ENCODE peak calls at places on chromosomes 12 and 14, in five cellular contexts. One of them, this sample, is unnamed.

GRCh38 chr12:2053675-2054070 is 886 bp downstream of the CACNA1C start:
- DNase-seq in upper lobe of right lung: no peak
- DNase-seq in psoas muscle: peak
- DNase-seq in effector memory CD4-positive, alpha-beta T cell: no peak
- DNase-seq in A549: no peak
- DNase-seq in this sample: no peak

GRCh38 chr12:88163371-88163770 is 21.3 kb downstream of the TMTC3 start:
- DNase-seq in A549: no peak
- DNase-seq in effector memory CD4-positive, alpha-beta T cell: no peak
- DNase-seq in psoas muscle: no peak
- DNase-seq in upper lobe of right lung: no peak
- DNase-seq in this sample: no peak

GRCh38 chr12:120849765-120850164 is 54.4 kb downstream of the SPPL3 start:
- DNase-seq in upper lobe of right lung: no peak
- DNase-seq in effector memory CD4-positive, alpha-beta T cell: no peak
- DNase-seq in psoas muscle: no peak
- DNase-seq in A549: peak
- DNase-seq in this sample: no peak

GRCh38 chr14:75979641-75980422 is 2.0 kb downstream of the TGFB3 start:
- DNase-seq in A549: no peak
- DNase-seq in upper lobe of right lung: no peak
- DNase-seq in effector memory CD4-positive, alpha-beta T cell: no peak
- DNase-seq in psoas muscle: peak
- DNase-seq in this sample: no peak

GRCh38 chr14:89973234-89973823 is 17.6 kb downstream of the TDP1 start:
- DNase-seq in effector memory CD4-positive, alpha-beta T cell: no peak
- DNase-seq in A549: peak
- DNase-seq in psoas muscle: peak
- DNase-seq in upper lobe of right lung: no peak
- DNase-seq in this sample: peak

GRCh38 chr12:64404470-64405446 is 566 bp downstream of the XPOT start:
- DNase-seq in effector memory CD4-positive, alpha-beta T cell: peak
- DNase-seq in A549: peak
- DNase-seq in upper lobe of right lung: peak
- DNase-seq in psoas muscle: no peak
- DNase-seq in this sample: peak

GRCh38 chr12:50088577-50089335 is 3.6 kb downstream of the SMARCD1 start:
- DNase-seq in psoas muscle: no peak
- DNase-seq in A549: peak
- DNase-seq in effector memory CD4-positive, alpha-beta T cell: no peak
- DNase-seq in upper lobe of right lung: no peak
- DNase-seq in this sample: peak

GRCh38 chr12:48017496-48017895 is 13.2 kb upstream of the COL2A1 start:
- DNase-seq in effector memory CD4-positive, alpha-beta T cell: no peak
- DNase-seq in A549: no peak
- DNase-seq in upper lobe of right lung: no peak
- DNase-seq in psoas muscle: no peak
- DNase-seq in this sample: no peak

GRCh38 chr14:34750670-34751069 is 36.3 kb upstream of the CFL2 start:
- DNase-seq in upper lobe of right lung: no peak
- DNase-seq in A549: no peak
- DNase-seq in psoas muscle: no peak
- DNase-seq in effector memory CD4-positive, alpha-beta T cell: no peak
- DNase-seq in this sample: no peak

GRCh38 chr14:60161176-60162107 is 3.8 kb downstream of the DHRS7 start:
- DNase-seq in psoas muscle: peak
- DNase-seq in A549: no peak
- DNase-seq in upper lobe of right lung: no peak
- DNase-seq in effector memory CD4-positive, alpha-beta T cell: no peak
- DNase-seq in this sample: no peak

GRCh38 chr14:35242599-35243311 is 49.4 kb upstream of the PSMA6 start:
- DNase-seq in A549: no peak
- DNase-seq in upper lobe of right lung: no peak
- DNase-seq in effector memory CD4-positive, alpha-beta T cell: no peak
- DNase-seq in psoas muscle: no peak
- DNase-seq in this sample: no peak

GRCh38 chr12:7069386-7069785 is 8.9 kb downstream of the C1S start:
- DNase-seq in upper lobe of right lung: no peak
- DNase-seq in A549: no peak
- DNase-seq in psoas muscle: peak
- DNase-seq in effector memory CD4-positive, alpha-beta T cell: no peak
- DNase-seq in this sample: no peak

GRCh38 chr14:30551460-30551859 is 7.5 kb upstream of the G2E3 start:
- DNase-seq in A549: no peak
- DNase-seq in psoas muscle: no peak
- DNase-seq in upper lobe of right lung: no peak
- DNase-seq in effector memory CD4-positive, alpha-beta T cell: no peak
- DNase-seq in this sample: no peak

GRCh38 chr14:71114580-71114979 is 207.3 kb downstream of the PCNX1 start:
- DNase-seq in effector memory CD4-positive, alpha-beta T cell: no peak
- DNase-seq in A549: no peak
- DNase-seq in psoas muscle: no peak
- DNase-seq in upper lobe of right lung: no peak
- DNase-seq in this sample: no peak

GRCh38 chr12:40566246-40566645 is 126.0 kb upstream of the CNTN1 start:
- DNase-seq in A549: no peak
- DNase-seq in psoas muscle: no peak
- DNase-seq in upper lobe of right lung: no peak
- DNase-seq in effector memory CD4-positive, alpha-beta T cell: no peak
- DNase-seq in this sample: no peak

GRCh38 chr12:120404271-120404670 is 33.6 kb upstream of the COX6A1 start:
- DNase-seq in A549: no peak
- DNase-seq in psoas muscle: no peak
- DNase-seq in upper lobe of right lung: no peak
- DNase-seq in effector memory CD4-positive, alpha-beta T cell: no peak
- DNase-seq in this sample: no peak

GRCh38 chr14:23382276-23382675 is 5.4 kb downstream of the CMTM5 start:
- DNase-seq in A549: no peak
- DNase-seq in effector memory CD4-positive, alpha-beta T cell: no peak
- DNase-seq in upper lobe of right lung: no peak
- DNase-seq in psoas muscle: no peak
- DNase-seq in this sample: no peak

GRCh38 chr12:128818065-128819022 is 5.4 kb downstream of the SLC15A4 start:
- DNase-seq in psoas muscle: no peak
- DNase-seq in A549: no peak
- DNase-seq in effector memory CD4-positive, alpha-beta T cell: no peak
- DNase-seq in upper lobe of right lung: no peak
- DNase-seq in this sample: no peak

GRCh38 chr12:16349132-16349463 is 1.7 kb downstream of the MGST1 start:
- DNase-seq in A549: peak
- DNase-seq in effector memory CD4-positive, alpha-beta T cell: no peak
- DNase-seq in upper lobe of right lung: no peak
- DNase-seq in psoas muscle: peak
- DNase-seq in this sample: no peak

GRCh38 chr12:31224768-31225448 is 101.0 kb downstream of the SINHCAF start:
- DNase-seq in A549: no peak
- DNase-seq in effector memory CD4-positive, alpha-beta T cell: no peak
- DNase-seq in psoas muscle: no peak
- DNase-seq in upper lobe of right lung: no peak
- DNase-seq in this sample: no peak

GRCh38 chr14:22852940-22853767 is 16.8 kb downstream of the MMP14 start:
- DNase-seq in A549: peak
- DNase-seq in psoas muscle: peak
- DNase-seq in upper lobe of right lung: peak
- DNase-seq in effector memory CD4-positive, alpha-beta T cell: peak
- DNase-seq in this sample: peak

GRCh38 chr12:96235497-96235826 is 41.3 kb downstream of the ELK3 start:
- DNase-seq in effector memory CD4-positive, alpha-beta T cell: no peak
- DNase-seq in psoas muscle: no peak
- DNase-seq in upper lobe of right lung: no peak
- DNase-seq in A549: no peak
- DNase-seq in this sample: no peak

GRCh38 chr12:72632286-72632685 is 360.1 kb downstream of the TRHDE start:
- DNase-seq in A549: no peak
- DNase-seq in effector memory CD4-positive, alpha-beta T cell: no peak
- DNase-seq in psoas muscle: no peak
- DNase-seq in upper lobe of right lung: no peak
- DNase-seq in this sample: no peak

GRCh38 chr12:68479261-68479581 is 131.5 kb upstream of the RAP1B start:
- DNase-seq in psoas muscle: no peak
- DNase-seq in A549: no peak
- DNase-seq in effector memory CD4-positive, alpha-beta T cell: no peak
- DNase-seq in upper lobe of right lung: no peak
- DNase-seq in this sample: no peak

GRCh38 chr14:103898711-103899110 is 29.5 kb upstream of the TDRD9 start:
- DNase-seq in effector memory CD4-positive, alpha-beta T cell: no peak
- DNase-seq in upper lobe of right lung: no peak
- DNase-seq in A549: no peak
- DNase-seq in psoas muscle: no peak
- DNase-seq in this sample: no peak

GRCh38 chr12:39619660-39620433 is at the start of gene ABCD2:
- DNase-seq in A549: peak
- DNase-seq in effector memory CD4-positive, alpha-beta T cell: peak
- DNase-seq in upper lobe of right lung: peak
- DNase-seq in psoas muscle: peak
- DNase-seq in this sample: no peak

GRCh38 chr14:26527095-26527494 is 70.7 kb downstream of the NOVA1 start:
- DNase-seq in effector memory CD4-positive, alpha-beta T cell: no peak
- DNase-seq in psoas muscle: no peak
- DNase-seq in A549: no peak
- DNase-seq in upper lobe of right lung: no peak
- DNase-seq in this sample: no peak

GRCh38 chr14:26526132-26526531 is 71.7 kb downstream of the NOVA1 start:
- DNase-seq in effector memory CD4-positive, alpha-beta T cell: no peak
- DNase-seq in psoas muscle: no peak
- DNase-seq in upper lobe of right lung: no peak
- DNase-seq in A549: no peak
- DNase-seq in this sample: no peak

GRCh38 chr14:26528415-26529182 is 69.2 kb downstream of the NOVA1 start:
- DNase-seq in psoas muscle: peak
- DNase-seq in A549: no peak
- DNase-seq in effector memory CD4-positive, alpha-beta T cell: no peak
- DNase-seq in upper lobe of right lung: no peak
- DNase-seq in this sample: no peak

GRCh38 chr14:26522985-26523384 is 74.8 kb downstream of the NOVA1 start:
- DNase-seq in effector memory CD4-positive, alpha-beta T cell: no peak
- DNase-seq in upper lobe of right lung: no peak
- DNase-seq in psoas muscle: no peak
- DNase-seq in A549: no peak
- DNase-seq in this sample: no peak

GRCh38 chr14:26525057-26525456 is 72.8 kb downstream of the NOVA1 start:
- DNase-seq in effector memory CD4-positive, alpha-beta T cell: no peak
- DNase-seq in psoas muscle: no peak
- DNase-seq in upper lobe of right lung: no peak
- DNase-seq in A549: no peak
- DNase-seq in this sample: no peak
- H3K4me3 ChIP-seq in effector memory CD4-positive, alpha-beta T cell: no peak
- H3K4me3 ChIP-seq in psoas muscle: no peak
- H3K4me3 ChIP-seq in upper lobe of right lung: no peak
- H3K4me3 ChIP-seq in A549: no peak
- H3K4me3 ChIP-seq in this sample: no peak

DNA sequence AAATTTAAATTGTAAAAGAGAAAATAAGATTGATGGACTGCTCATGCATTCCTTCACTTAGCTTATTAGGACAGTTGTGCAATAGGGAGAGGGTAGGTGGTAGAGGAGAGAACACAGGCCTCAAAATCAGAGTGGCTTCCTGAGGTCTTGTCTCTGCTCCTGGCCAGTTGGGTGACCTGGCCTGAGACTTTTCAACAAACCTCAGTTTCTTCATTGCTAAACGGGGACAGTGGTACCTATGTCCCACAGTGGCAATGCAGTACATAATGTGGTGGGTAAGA is 2.6 kb downstream of the MAP3K12 start:
- DNase-seq in psoas muscle: no peak
- DNase-seq in effector memory CD4-positive, alpha-beta T cell: no peak
- DNase-seq in A549: no peak
- DNase-seq in upper lobe of right lung: no peak
- DNase-seq in this sample: no peak
- H3K4me3 ChIP-seq in psoas muscle: peak
- H3K4me3 ChIP-seq in effector memory CD4-positive, alpha-beta T cell: no peak
- H3K4me3 ChIP-seq in A549: peak
- H3K4me3 ChIP-seq in upper lobe of right lung: peak
- H3K4me3 ChIP-seq in this sample: no peak

DNA sequence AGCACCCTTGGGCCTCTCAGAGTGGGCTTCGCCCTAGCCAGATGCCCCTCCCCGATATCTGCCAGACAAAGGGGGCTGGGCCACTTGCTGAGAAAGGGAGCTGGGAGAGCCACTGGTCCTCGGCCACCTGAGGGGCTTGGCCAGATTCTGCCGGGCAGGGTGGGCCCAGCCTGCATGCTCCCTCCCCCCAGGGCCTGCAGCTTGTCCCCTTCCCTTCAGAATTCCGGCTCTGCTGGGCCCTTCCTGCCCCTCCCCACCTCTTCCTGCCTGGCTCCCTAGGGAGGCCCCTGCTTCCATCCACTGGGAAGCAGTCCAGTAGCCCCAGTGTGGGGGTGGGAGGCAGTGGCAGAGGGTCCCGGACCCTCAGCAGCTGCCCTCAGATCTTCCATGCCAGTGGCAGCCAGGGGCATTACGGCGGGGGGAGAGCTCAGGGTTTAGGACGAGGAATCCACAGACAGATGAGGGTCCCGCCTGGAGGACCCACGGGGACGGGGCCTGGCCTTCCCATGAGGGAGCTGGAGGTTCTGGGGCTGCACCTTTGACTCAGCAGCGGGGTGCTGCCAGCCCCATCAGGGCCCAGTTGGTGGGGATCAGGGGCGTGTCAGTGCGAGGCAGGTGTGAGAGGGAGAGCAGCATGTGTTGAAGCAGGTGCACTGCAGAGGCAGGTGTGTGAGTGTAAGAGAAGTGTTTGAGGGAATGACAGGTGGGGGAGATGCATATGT is 2.5 kb downstream of the CRIP2 start:
- DNase-seq in psoas muscle: no peak
- DNase-seq in effector memory CD4-positive, alpha-beta T cell: no peak
- DNase-seq in upper lobe of right lung: no peak
- DNase-seq in A549: no peak
- DNase-seq in this sample: no peak
- H3K4me3 ChIP-seq in psoas muscle: peak
- H3K4me3 ChIP-seq in effector memory CD4-positive, alpha-beta T cell: no peak
- H3K4me3 ChIP-seq in upper lobe of right lung: peak
- H3K4me3 ChIP-seq in A549: no peak
- H3K4me3 ChIP-seq in this sample: peak

DNA sequence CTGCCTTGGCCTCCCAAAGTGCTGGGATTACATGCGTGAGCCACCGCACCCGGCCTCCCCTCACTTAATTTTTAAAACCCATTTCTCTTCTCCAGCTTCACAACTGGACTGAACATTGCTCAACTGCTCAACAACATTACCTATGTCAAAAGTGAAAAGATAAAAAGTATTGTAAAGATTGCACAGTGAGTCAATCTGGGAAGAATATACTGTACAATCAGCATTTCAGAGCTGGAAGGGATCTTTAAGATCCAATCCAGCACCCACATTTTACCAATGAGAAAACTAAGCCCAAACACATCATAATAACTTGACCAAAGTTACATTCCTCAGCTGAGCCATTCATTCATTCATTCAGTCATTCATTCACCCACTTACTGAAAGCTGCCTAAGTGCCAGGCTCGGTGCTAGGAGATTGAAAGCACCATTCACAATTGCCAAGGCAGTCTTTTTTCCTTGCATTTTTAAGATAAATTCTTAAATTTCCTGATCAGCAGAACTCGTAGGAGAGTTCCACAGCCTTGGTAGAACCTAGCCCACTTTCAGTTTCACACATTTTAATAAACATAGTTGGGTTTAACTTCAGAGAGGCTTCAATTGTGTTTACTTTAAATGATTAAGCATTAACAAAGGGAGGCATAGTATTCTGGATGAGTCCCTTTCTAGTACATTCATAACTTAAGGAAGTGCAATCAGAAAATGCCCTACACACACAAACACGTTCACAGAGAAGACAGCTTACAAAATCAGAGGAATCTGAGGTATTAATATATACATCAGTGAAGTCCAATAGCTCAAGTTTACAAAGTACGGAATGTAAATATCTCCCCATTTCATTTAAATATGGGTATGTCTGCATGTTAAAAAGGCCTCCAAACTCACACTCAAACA is 3.0 kb downstream of the GALNT4 start:
- DNase-seq in A549: no peak
- DNase-seq in effector memory CD4-positive, alpha-beta T cell: no peak
- DNase-seq in psoas muscle: no peak
- DNase-seq in upper lobe of right lung: no peak
- DNase-seq in this sample: no peak
- H3K4me3 ChIP-seq in A549: peak
- H3K4me3 ChIP-seq in effector memory CD4-positive, alpha-beta T cell: no peak
- H3K4me3 ChIP-seq in psoas muscle: no peak
- H3K4me3 ChIP-seq in upper lobe of right lung: peak
- H3K4me3 ChIP-seq in this sample: peak